ENCODE peak calls at places on chromosomes 12 and 14, in five cellular contexts. One of them, this sample, is unnamed.

GRCh38 chr12:94152292-94153083 is 4.1 kb downstream of the PLXNC1 start:
- DNase-seq in transverse colon: no peak
- DNase-seq in uterus: no peak
- DNase-seq in left ventricle myocardium inferior: no peak
- DNase-seq in colonic mucosa: no peak
- DNase-seq in this sample: peak; percentile 40

GRCh38 chr12:50246873-50247612 is 36.3 kb downstream of the LIMA1 start:
- DNase-seq in uterus: peak; percentile 72
- DNase-seq in left ventricle myocardium inferior: peak; percentile 68
- DNase-seq in colonic mucosa: peak; percentile 92
- DNase-seq in transverse colon: peak; percentile 88
- DNase-seq in this sample: peak; percentile 65

GRCh38 chr14:86779416-86779815 is 1213.6 kb downstream of the GALC start:
- DNase-seq in transverse colon: no peak
- DNase-seq in left ventricle myocardium inferior: no peak
- DNase-seq in uterus: no peak
- DNase-seq in colonic mucosa: no peak
- DNase-seq in this sample: no peak

GRCh38 chr12:94109154-94109553 is 39.2 kb upstream of the PLXNC1 start:
- DNase-seq in colonic mucosa: no peak
- DNase-seq in uterus: no peak
- DNase-seq in left ventricle myocardium inferior: no peak
- DNase-seq in transverse colon: no peak
- DNase-seq in this sample: peak; percentile 83

GRCh38 chr14:30283822-30284446 is 275.0 kb upstream of the G2E3 start:
- DNase-seq in transverse colon: no peak
- DNase-seq in left ventricle myocardium inferior: no peak
- DNase-seq in uterus: no peak
- DNase-seq in colonic mucosa: peak; percentile 51
- DNase-seq in this sample: peak; percentile 48

GRCh38 chr14:23518716-23519115 is 32.8 kb downstream of the ZFHX2 start:
- DNase-seq in transverse colon: no peak
- DNase-seq in uterus: no peak
- DNase-seq in colonic mucosa: no peak
- DNase-seq in left ventricle myocardium inferior: no peak
- DNase-seq in this sample: no peak

GRCh38 chr12:106773286-106773685 is 1.2 kb upstream of the RIC8B start:
- DNase-seq in uterus: no peak
- DNase-seq in colonic mucosa: no peak
- DNase-seq in transverse colon: no peak
- DNase-seq in left ventricle myocardium inferior: no peak
- DNase-seq in this sample: no peak

GRCh38 chr12:18967814-18968213 is 161.7 kb upstream of the PLEKHA5 start:
- DNase-seq in colonic mucosa: no peak
- DNase-seq in left ventricle myocardium inferior: no peak
- DNase-seq in transverse colon: no peak
- DNase-seq in uterus: no peak
- DNase-seq in this sample: no peak

GRCh38 chr12:12488296-12488695 is 74.4 kb downstream of the DUSP16 start:
- DNase-seq in colonic mucosa: no peak
- DNase-seq in left ventricle myocardium inferior: no peak
- DNase-seq in transverse colon: no peak
- DNase-seq in uterus: no peak
- DNase-seq in this sample: no peak

GRCh38 chr12:127205781-127206535 is 1061.0 kb upstream of the TMEM132C start:
- DNase-seq in uterus: no peak
- DNase-seq in transverse colon: no peak
- DNase-seq in colonic mucosa: no peak
- DNase-seq in left ventricle myocardium inferior: no peak
- DNase-seq in this sample: peak; percentile 31

GRCh38 chr14:90658541-90658967 is 157.7 kb downstream of the TTC7B start:
- DNase-seq in colonic mucosa: no peak
- DNase-seq in left ventricle myocardium inferior: no peak
- DNase-seq in transverse colon: no peak
- DNase-seq in uterus: no peak
- DNase-seq in this sample: no peak

GRCh38 chr12:5567021-5567744 is 135.3 kb downstream of the NTF3 start:
- DNase-seq in transverse colon: no peak
- DNase-seq in left ventricle myocardium inferior: peak; percentile 69
- DNase-seq in uterus: no peak
- DNase-seq in colonic mucosa: no peak
- DNase-seq in this sample: peak; percentile 36

GRCh38 chr12:132260721-132261120 is 68.7 kb downstream of the GALNT9 start:
- DNase-seq in colonic mucosa: no peak
- DNase-seq in transverse colon: no peak
- DNase-seq in uterus: no peak
- DNase-seq in left ventricle myocardium inferior: no peak
- DNase-seq in this sample: no peak

GRCh38 chr12:132257955-132258490 is 71.4 kb downstream of the GALNT9 start:
- DNase-seq in uterus: no peak
- DNase-seq in left ventricle myocardium inferior: no peak
- DNase-seq in colonic mucosa: no peak
- DNase-seq in transverse colon: no peak
- DNase-seq in this sample: no peak

GRCh38 chr12:132259872-132260695 is 69.3 kb downstream of the GALNT9 start:
- DNase-seq in left ventricle myocardium inferior: no peak
- DNase-seq in transverse colon: no peak
- DNase-seq in colonic mucosa: no peak
- DNase-seq in uterus: no peak
- DNase-seq in this sample: no peak

GRCh38 chr12:132258543-132258942 is 70.8 kb downstream of the GALNT9 start:
- DNase-seq in left ventricle myocardium inferior: no peak
- DNase-seq in colonic mucosa: no peak
- DNase-seq in transverse colon: no peak
- DNase-seq in uterus: no peak
- DNase-seq in this sample: no peak

GRCh38 chr12:132259364-132259871 is 70.0 kb downstream of the GALNT9 start:
- DNase-seq in colonic mucosa: no peak
- DNase-seq in uterus: no peak
- DNase-seq in left ventricle myocardium inferior: no peak
- DNase-seq in transverse colon: no peak
- DNase-seq in this sample: no peak
- H3K4me3 ChIP-seq in colonic mucosa: no peak overlapping the region
- H3K4me3 ChIP-seq in uterus: no peak overlapping the region
- H3K4me3 ChIP-seq in left ventricle myocardium inferior: no peak overlapping the region
- H3K4me3 ChIP-seq in transverse colon: no peak overlapping the region
- H3K4me3 ChIP-seq in this sample: no peak overlapping the region

DNA sequence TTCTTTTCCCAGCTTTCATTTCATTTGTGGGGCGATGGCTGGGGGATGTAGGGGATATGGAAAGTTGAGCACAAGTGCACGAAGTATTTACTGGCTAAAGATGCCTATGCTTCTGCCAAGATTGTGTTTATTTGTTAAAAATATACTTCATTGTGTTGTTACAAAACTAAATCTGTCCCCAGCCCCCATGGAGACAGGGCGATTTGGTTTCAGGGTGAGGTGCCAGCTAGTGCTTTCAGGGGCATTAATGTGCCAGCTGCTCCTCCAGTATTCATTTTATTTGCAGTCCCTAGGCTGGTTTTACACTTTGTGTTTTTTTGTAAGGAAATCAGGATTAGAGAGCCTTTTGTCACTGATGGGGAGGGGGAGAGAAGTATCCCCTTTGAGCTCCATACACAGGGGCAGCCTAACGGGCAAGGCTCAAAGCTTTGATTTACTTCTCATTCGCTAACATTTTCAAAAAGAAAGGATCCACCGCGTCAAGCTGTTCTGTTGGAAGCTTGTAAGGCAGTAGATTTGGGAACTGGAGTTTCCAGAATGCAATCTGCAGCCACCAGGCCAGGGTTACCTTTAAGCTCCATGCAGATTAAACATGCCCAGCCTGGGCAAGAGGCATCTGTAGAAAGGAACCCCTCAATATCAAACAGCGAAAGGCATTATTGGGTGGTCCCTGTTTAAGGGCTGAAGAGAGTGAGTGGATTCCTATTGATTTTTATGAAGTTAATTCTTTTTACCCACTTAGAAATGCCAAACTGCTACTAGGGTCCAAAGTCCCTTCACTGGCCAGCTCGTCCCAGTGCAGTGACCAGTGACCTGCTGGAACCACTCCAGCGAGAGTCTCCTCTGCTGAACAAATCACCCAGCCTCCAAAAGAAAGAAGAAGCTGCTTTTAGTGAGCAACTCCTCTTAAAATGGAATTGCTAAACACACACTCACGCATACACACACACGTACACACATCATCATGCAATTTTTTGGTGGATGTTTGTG is 198.5 kb upstream of the PLEKHG7 start:
- DNase-seq in uterus: peak; percentile 35
- DNase-seq in left ventricle myocardium inferior: peak; percentile 33
- DNase-seq in transverse colon: peak; percentile 25
- DNase-seq in colonic mucosa: peak; percentile 38
- DNase-seq in this sample: peak; percentile 20
- H3K4me3 ChIP-seq in uterus: no peak overlapping the region
- H3K4me3 ChIP-seq in left ventricle myocardium inferior: no peak overlapping the region
- H3K4me3 ChIP-seq in transverse colon: no peak overlapping the region
- H3K4me3 ChIP-seq in colonic mucosa: no peak overlapping the region
- H3K4me3 ChIP-seq in this sample: no peak overlapping the region

GRCh38 chr14:99287269-99287942 is 15.4 kb upstream of the BCL11B start:
- DNase-seq in colonic mucosa: no peak
- DNase-seq in uterus: no peak
- DNase-seq in left ventricle myocardium inferior: no peak
- DNase-seq in transverse colon: no peak
- DNase-seq in this sample: no peak

GRCh38 chr14:99288948-99289347 is 17.0 kb upstream of the BCL11B start:
- DNase-seq in left ventricle myocardium inferior: no peak
- DNase-seq in uterus: no peak
- DNase-seq in colonic mucosa: no peak
- DNase-seq in transverse colon: no peak
- DNase-seq in this sample: no peak

GRCh38 chr14:99284254-99285004 is 12.4 kb upstream of the BCL11B start:
- DNase-seq in colonic mucosa: no peak
- DNase-seq in transverse colon: no peak
- DNase-seq in uterus: no peak
- DNase-seq in left ventricle myocardium inferior: no peak
- DNase-seq in this sample: no peak

GRCh38 chr14:99289394-99290189 is 17.6 kb upstream of the BCL11B start:
- DNase-seq in transverse colon: no peak
- DNase-seq in uterus: no peak
- DNase-seq in colonic mucosa: no peak
- DNase-seq in left ventricle myocardium inferior: no peak
- DNase-seq in this sample: no peak

GRCh38 chr14:99286761-99287160 is 14.8 kb upstream of the BCL11B start:
- DNase-seq in left ventricle myocardium inferior: no peak
- DNase-seq in colonic mucosa: no peak
- DNase-seq in uterus: no peak
- DNase-seq in transverse colon: no peak
- DNase-seq in this sample: no peak
- H3K4me3 ChIP-seq in left ventricle myocardium inferior: no peak overlapping the region
- H3K4me3 ChIP-seq in colonic mucosa: no peak overlapping the region
- H3K4me3 ChIP-seq in uterus: no peak overlapping the region
- H3K4me3 ChIP-seq in transverse colon: no peak overlapping the region
- H3K4me3 ChIP-seq in this sample: no peak overlapping the region

GRCh38 chr14:94423465-94424056 is 29.0 kb downstream of the SERPINA11 start:
- DNase-seq in colonic mucosa: peak; percentile 68
- DNase-seq in transverse colon: peak; percentile 73
- DNase-seq in left ventricle myocardium inferior: peak; percentile 55
- DNase-seq in uterus: peak; percentile 18
- DNase-seq in this sample: peak; percentile 87
- H3K4me3 ChIP-seq in colonic mucosa: no peak overlapping the region
- H3K4me3 ChIP-seq in transverse colon: no peak overlapping the region
- H3K4me3 ChIP-seq in left ventricle myocardium inferior: no peak overlapping the region
- H3K4me3 ChIP-seq in uterus: no peak overlapping the region
- H3K4me3 ChIP-seq in this sample: no peak overlapping the region

DNA sequence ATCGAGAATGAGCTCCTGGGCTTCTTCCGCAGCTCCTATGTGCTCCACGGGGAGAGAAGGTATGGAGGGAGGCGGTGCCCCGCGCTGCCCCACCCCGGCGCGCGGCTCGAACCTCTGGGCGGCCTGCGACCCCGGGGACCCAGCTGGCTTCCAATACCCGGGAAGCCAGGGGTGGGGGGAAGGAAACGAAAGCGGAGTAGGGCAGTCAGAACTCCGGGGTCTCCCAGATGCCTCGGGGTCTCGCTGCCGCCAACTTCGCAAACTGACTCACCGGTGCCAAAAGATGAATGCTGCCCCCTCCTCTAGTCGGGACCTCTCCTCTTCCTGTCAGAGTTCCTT is 1.3 kb downstream of the TRHDE start:
- DNase-seq in uterus: no peak
- DNase-seq in colonic mucosa: no peak
- DNase-seq in transverse colon: no peak
- DNase-seq in left ventricle myocardium inferior: no peak
- DNase-seq in this sample: no peak
- H3K4me3 ChIP-seq in uterus: peak overlapping the region; percentile 65
- H3K4me3 ChIP-seq in colonic mucosa: no peak overlapping the region
- H3K4me3 ChIP-seq in transverse colon: peak overlapping the region; percentile 39
- H3K4me3 ChIP-seq in left ventricle myocardium inferior: peak overlapping the region; percentile 66
- H3K4me3 ChIP-seq in this sample: peak overlapping the region; percentile 80

GRCh38 chr12:88153959-88154358 is 11.9 kb downstream of the TMTC3 start:
- DNase-seq in left ventricle myocardium inferior: no peak
- DNase-seq in colonic mucosa: no peak
- DNase-seq in uterus: no peak
- DNase-seq in transverse colon: no peak
- DNase-seq in this sample: peak; percentile 49
- H3K4me3 ChIP-seq in left ventricle myocardium inferior: no peak overlapping the region
- H3K4me3 ChIP-seq in colonic mucosa: no peak overlapping the region
- H3K4me3 ChIP-seq in uterus: no peak overlapping the region
- H3K4me3 ChIP-seq in transverse colon: no peak overlapping the region
- H3K4me3 ChIP-seq in this sample: no peak overlapping the region

GRCh38 chr12:2337031-2338010 is 284.5 kb downstream of the CACNA1C start:
- DNase-seq in uterus: no peak
- DNase-seq in colonic mucosa: no peak
- DNase-seq in left ventricle myocardium inferior: no peak
- DNase-seq in transverse colon: no peak
- DNase-seq in this sample: no peak

GRCh38 chr12:2336409-2336829 is 283.6 kb downstream of the CACNA1C start:
- DNase-seq in uterus: peak; percentile 84
- DNase-seq in colonic mucosa: no peak
- DNase-seq in transverse colon: no peak
- DNase-seq in left ventricle myocardium inferior: no peak
- DNase-seq in this sample: peak; percentile 82

GRCh38 chr12:2335109-2335508 is 282.3 kb downstream of the CACNA1C start:
- DNase-seq in left ventricle myocardium inferior: no peak
- DNase-seq in uterus: no peak
- DNase-seq in transverse colon: no peak
- DNase-seq in colonic mucosa: no peak
- DNase-seq in this sample: no peak

GRCh38 chr12:2334291-2335088 is 281.7 kb downstream of the CACNA1C start:
- DNase-seq in left ventricle myocardium inferior: no peak
- DNase-seq in colonic mucosa: no peak
- DNase-seq in uterus: no peak
- DNase-seq in transverse colon: no peak
- DNase-seq in this sample: no peak

DNA sequence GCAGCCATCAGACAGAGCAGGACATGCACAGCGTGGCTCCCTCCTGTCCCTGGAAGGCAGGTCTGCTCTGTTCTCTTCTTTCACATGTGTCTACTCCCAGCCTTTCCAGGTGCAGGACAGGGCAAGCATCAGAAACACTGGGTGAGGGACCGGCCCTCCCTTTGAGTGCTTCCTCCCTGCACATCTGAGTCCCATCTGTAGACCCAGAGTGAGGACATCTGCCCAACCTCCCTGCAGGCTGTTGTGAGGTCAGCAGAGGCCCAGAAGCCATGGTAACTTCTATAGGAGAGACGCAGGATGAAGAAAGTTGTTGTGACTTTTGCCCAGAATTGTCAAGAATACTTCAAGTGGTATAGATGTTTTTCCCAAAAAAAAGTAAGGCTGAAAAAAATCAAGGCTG is 282.7 kb downstream of the CACNA1C start:
- DNase-seq in colonic mucosa: no peak
- DNase-seq in left ventricle myocardium inferior: no peak
- DNase-seq in transverse colon: no peak
- DNase-seq in uterus: no peak
- DNase-seq in this sample: no peak
- H3K4me3 ChIP-seq in colonic mucosa: no peak overlapping the region
- H3K4me3 ChIP-seq in left ventricle myocardium inferior: no peak overlapping the region
- H3K4me3 ChIP-seq in transverse colon: no peak overlapping the region
- H3K4me3 ChIP-seq in uterus: no peak overlapping the region
- H3K4me3 ChIP-seq in this sample: no peak overlapping the region

This sample was measured in hepatocyte.